ENCODE peak calls at places on chromosomes 3 and 15, in eight cellular contexts. B, L, F, V, T, K, D and R are unnamed samples.

GRCh38 chr3:182385356-182385755 is 407.9 kb upstream of the ATP11B start:
- DNase-seq in B (no peak), L (no peak), F (no peak), V (no peak), T (no peak), K (no peak), D (no peak), R (no peak)

GRCh38 chr15:100818927-100819326 is 60.7 kb upstream of the ALDH1A3 start:
- DNase-seq in B (peak; percentile 79), L (no peak), F (no peak), V (no peak), T (no peak), K (no peak), D (peak; percentile 27), R (no peak)

GRCh38 chr15:94232107-94232506 is 746 bp downstream of the MCTP2 start:
- DNase-seq in B (no peak), L (no peak), F (no peak), V (no peak), T (no peak), K (no peak), D (no peak), R (no peak)

GRCh38 chr3:195312714-195313113 is 41.8 kb upstream of the XXYLT1 start:
- DNase-seq in B (no peak), L (no peak), F (no peak), V (no peak), T (no peak), K (no peak), D (no peak), R (no peak)

GRCh38 chr3:148962513-148962912 is 28.8 kb upstream of the GYG1 start:
- DNase-seq in B (peak; percentile 79), L (no peak), F (no peak), V (no peak), T (no peak), K (no peak), D (peak; percentile 91), R (no peak)

GRCh38 chr3:34731879-34732278 is 907.4 kb upstream of the ARPP21 start:
- DNase-seq in B (no peak), L (no peak), F (no peak), V (no peak), T (no peak), K (no peak), D (no peak), R (no peak)

GRCh38 chr15:99253381-99254090 is 2.3 kb downstream of the LRRC28 start:
- DNase-seq in B (peak; percentile 59), L (no peak), F (no peak), V (no peak), T (peak; percentile 23), K (no peak), D (peak; percentile 89), R (no peak)

GRCh38 chr15:56654216-56654615 is 79.1 kb downstream of the ZNF280D start:
- DNase-seq in B (no peak), L (no peak), F (no peak), V (no peak), T (no peak), K (no peak), D (no peak), R (no peak)

GRCh38 chr3:197586181-197586580 is 30.4 kb upstream of the BDH1 start:
- DNase-seq in B (no peak), L (no peak), F (no peak), V (no peak), T (no peak), K (no peak), D (no peak), R (no peak)

GRCh38 chr15:93943607-93944006 is 287.8 kb upstream of the MCTP2 start:
- DNase-seq in B (no peak), L (no peak), F (no peak), V (no peak), T (no peak), K (no peak), D (no peak), R (peak; percentile 28)

GRCh38 chr3:140438736-140439505 is 238.9 kb upstream of the TRIM42 start:
- DNase-seq in B (no peak), L (no peak), F (no peak), V (no peak), T (no peak), K (no peak), D (peak; percentile 24), R (no peak)

GRCh38 chr15:68783226-68784054 is 37.3 kb downstream of the ANP32A start:
- DNase-seq in B (no peak), L (no peak), F (peak; percentile 61), V (peak; percentile 67), T (peak; percentile 67), K (no peak), D (no peak), R (peak; percentile 76)

GRCh38 chr15:66723826-66724731 is 22.0 kb downstream of the SMAD6 start:
- DNase-seq in B (peak; percentile 50), L (no peak), F (no peak), V (no peak), T (no peak), K (no peak), D (peak; percentile 40), R (no peak)

GRCh38 chr3:183460059-183461052 is 31.9 kb upstream of the MCF2L2 start:
- DNase-seq in B (no peak), L (no peak), F (no peak), V (no peak), T (no peak), K (no peak), D (peak; percentile 58), R (no peak)

GRCh38 chr3:109685084-109686079 is 348.0 kb upstream of the DPPA4 start:
- DNase-seq in B (peak; percentile 99), L (no peak), F (no peak), V (no peak), T (no peak), K (peak; percentile 94), D (peak; percentile 99), R (peak; percentile 75)

GRCh38 chr3:2303567-2303966 is 204.9 kb downstream of the CNTN4 start:
- DNase-seq in B (peak; percentile 1), L (no peak), F (no peak), V (no peak), T (no peak), K (no peak), D (peak; percentile 12), R (no peak)

GRCh38 chr3:122786067-122786466 is 7.6 kb downstream of the HSPBAP1 start:
- DNase-seq in B (peak; percentile 29), L (no peak), F (no peak), V (no peak), T (no peak), K (no peak), D (peak; percentile 77), R (no peak)

GRCh38 chr3:56467108-56467507 is 1.2 kb downstream of the ERC2 start:
- DNase-seq in B (peak; percentile 63), L (no peak), F (no peak), V (peak; percentile 37), T (peak; percentile 41), K (no peak), D (peak; percentile 85), R (no peak)

GRCh38 chr15:66842710-66843441 is 140.8 kb downstream of the SMAD6 start:
- DNase-seq in B (peak; percentile 87), L (no peak), F (peak; percentile 88), V (no peak), T (peak; percentile 6), K (peak; percentile 93), D (peak; percentile 26), R (peak; percentile 87)

GRCh38 chr3:157081681-157082210 is 78.2 kb downstream of the CCNL1 start:
- DNase-seq in B (peak; percentile 91), L (peak; percentile 96), F (peak; percentile 95), V (peak; percentile 95), T (peak; percentile 92), K (peak; percentile 98), D (peak; percentile 100), R (peak; percentile 95)

GRCh38 chr15:60639502-60639901 is 160.6 kb upstream of the ICE2 start:
- DNase-seq in B (no peak), L (no peak), F (no peak), V (no peak), T (no peak), K (no peak), D (no peak), R (no peak)

GRCh38 chr15:101657968-101658784 is 6.0 kb upstream of the TM2D3 start:
- DNase-seq in B (no peak), L (no peak), F (no peak), V (no peak), T (no peak), K (no peak), D (no peak), R (no peak)

GRCh38 chr3:51708216-51708845 is 1.5 kb downstream of the GRM2 start:
- DNase-seq in B (no peak), L (no peak), F (peak; percentile 21), V (no peak), T (no peak), K (peak; percentile 24), D (no peak), R (no peak)

GRCh38 chr3:126996905-126997304 is 14.0 kb downstream of the PLXNA1 start:
- DNase-seq in B (no peak), L (no peak), F (no peak), V (no peak), T (no peak), K (no peak), D (peak; percentile 54), R (no peak)

GRCh38 chr15:31294067-31294466 is 32.6 kb upstream of the KLF13 start:
- DNase-seq in B (no peak), L (no peak), F (no peak), V (no peak), T (no peak), K (no peak), D (no peak), R (no peak)

GRCh38 chr3:63473641-63474166 is 178.8 kb upstream of the SNTN start:
- DNase-seq in B (no peak), L (no peak), F (no peak), V (no peak), T (no peak), K (no peak), D (no peak), R (no peak)

GRCh38 chr15:19973718-19974117 is 567.9 kb downstream of the GOLGA6L6 start:
- DNase-seq in B (no peak), L (no peak), F (no peak), V (peak; percentile 3), T (peak; percentile 7), K (no peak), D (peak; percentile 30), R (no peak)

GRCh38 chr15:37096878-37097568 is 3.3 kb downstream of the MEIS2 start:
- DNase-seq in B (peak; percentile 32), L (no peak), F (no peak), V (no peak), T (no peak), K (peak; percentile 67), D (peak; percentile 34), R (no peak)

GRCh38 chr15:60830479-60830878 is 351.5 kb upstream of the ICE2 start:
- DNase-seq in B (peak; percentile 32), L (no peak), F (no peak), V (no peak), T (no peak), K (no peak), D (no peak), R (no peak)

GRCh38 chr3:81920805-81921204 is 159.4 kb upstream of the GBE1 start:
- DNase-seq in B (peak; percentile 18), L (no peak), F (no peak), V (no peak), T (no peak), K (no peak), D (no peak), R (no peak)

GRCh38 chr3:127035672-127036071 is 52.8 kb downstream of the PLXNA1 start:
- DNase-seq in B (peak; percentile 93), L (no peak), F (peak; percentile 86), V (no peak), T (no peak), K (peak; percentile 90), D (peak; percentile 74), R (peak; percentile 84)

GRCh38 chr15:66617137-66618090 is 51.6 kb upstream of the LCTL start:
- DNase-seq in B (peak; percentile 81), L (no peak), F (peak; percentile 81), V (no peak), T (no peak), K (peak; percentile 92), D (peak; percentile 92), R (peak; percentile 88)

GRCh38 chr15:85041230-85041629 is 59.6 kb downstream of the PDE8A start:
- DNase-seq in B (no peak), L (no peak), F (no peak), V (no peak), T (no peak), K (no peak), D (no peak), R (no peak)

GRCh38 chr3:195522254-195523023 is 20.7 kb downstream of the PPP1R2 start:
- DNase-seq in B (peak; percentile 58), L (no peak), F (no peak), V (no peak), T (no peak), K (no peak), D (no peak), R (no peak)